ENCODE peak calls at places on chromosome 4, in eight cellular contexts. X, Z, Q, A, H, U, D and Y are unnamed samples.

GRCh38 chr4:123621072-123621705 is 224.6 kb downstream of the SPRY1 start:
- DNase-seq in H (peak), X (no peak), Z (no peak), D (peak), A (peak), Q (no peak), U (peak), Y (no peak)

GRCh38 chr4:189940178-189941004 is at the start of gene FRG1:
- DNase-seq in H (peak), Z (peak), D (peak), Q (peak), X (no peak), A (peak), U (peak), Y (peak)

GRCh38 chr4:1323635-1324442 is 23.2 kb upstream of the UVSSA start:
- DNase-seq in H (no peak), X (peak), A (peak), Q (peak), Z (no peak), D (no peak), U (peak), Y (no peak)

GRCh38 chr4:128823025-128823661 is 13.6 kb downstream of the JADE1 start:
- DNase-seq in Z (no peak), U (no peak), H (no peak), Q (peak), A (peak), D (no peak), X (peak), Y (no peak)

GRCh38 chr4:65391814-65392213 is 278.5 kb downstream of the EPHA5 start:
- DNase-seq in H (no peak), A (no peak), Q (no peak), D (no peak), X (no peak), U (no peak), Z (no peak), Y (no peak)

GRCh38 chr4:38759077-38759789 is 23.6 kb downstream of the TLR10 start:
- DNase-seq in X (peak), D (peak), A (peak), U (peak), H (peak), Z (peak), Q (peak), Y (peak)

GRCh38 chr4:46462746-46463145 is 72.8 kb upstream of the GABRA2 start:
- DNase-seq in U (no peak), A (no peak), D (no peak), Z (no peak), X (no peak), H (no peak), Q (no peak), Y (no peak)

GRCh38 chr4:104491826-104492771 is 2.6 kb downstream of the CXXC4 start:
- DNase-seq in X (no peak), A (no peak), Z (no peak), D (peak), U (no peak), Q (no peak), H (peak), Y (peak)

GRCh38 chr4:34850983-34851382 is 1393.3 kb downstream of the ARAP2 start:
- DNase-seq in U (no peak), D (no peak), H (peak), X (no peak), Q (peak), A (no peak), Z (no peak), Y (no peak)

GRCh38 chr4:108532187-108532586 is 88.2 kb upstream of the RPL34 start:
- DNase-seq in H (no peak), Q (no peak), U (no peak), Z (no peak), D (no peak), X (no peak), A (no peak), Y (no peak)

GRCh38 chr4:34422472-34422871 is 1821.8 kb downstream of the ARAP2 start:
- DNase-seq in Q (peak), A (no peak), Z (no peak), X (peak), D (no peak), H (peak), U (no peak), Y (no peak)